ENCODE peak calls at places on chromosomes 16 and 17, in ten cellular contexts. J is tibial artery, V is OCI-LY7, A is heart left ventricle, G is neuronal stem cell, X is right cardiac atrium, S is A549, Z is upper lobe of right lung, C is aorta, P is ovary. K is an unnamed sample.

GRCh38 chr17:30104575-30105339 is 11.9 kb upstream of the NSRP1 start:
- DNase-seq in C (peak), G (peak), P (peak), X (peak), J (peak), Z (peak), A (peak), V (peak), S (peak), K (peak)

GRCh38 chr17:73356561-73357170 is 44.9 kb upstream of the CDC42EP4 start:
- DNase-seq in A (no peak), V (no peak), G (no peak), S (no peak), J (no peak), C (no peak), P (no peak), Z (peak), X (no peak), K (no peak)

GRCh38 chr16:50640391-50640790 is 40.7 kb downstream of the SNX20 start:
- DNase-seq in J (no peak), P (no peak), C (no peak), G (no peak), A (no peak), S (no peak), V (no peak), Z (no peak), X (no peak), K (no peak)

GRCh38 chr16:91484-91883 is 13.5 kb downstream of the MPG start:
- DNase-seq in J (peak), A (no peak), S (no peak), X (no peak), V (no peak), P (no peak), Z (no peak), C (no peak), G (no peak), K (peak)

GRCh38 chr16:75244225-75244792 is 7.1 kb downstream of the BCAR1 start:
- DNase-seq in G (no peak), J (peak), Z (no peak), X (peak), S (no peak), P (no peak), V (no peak), A (peak), C (peak), K (no peak)

GRCh38 chr16:4415538-4416199 is 727 bp downstream of the CORO7 start:
- DNase-seq in J (peak), S (peak), C (peak), Z (peak), G (no peak), X (peak), P (no peak), V (peak), A (peak), K (no peak)

GRCh38 chr16:86531193-86531550 is 20.8 kb downstream of the FOXF1 start:
- DNase-seq in A (peak), Z (peak), G (no peak), C (no peak), V (no peak), S (no peak), J (no peak), P (peak), X (peak), K (peak)

GRCh38 chr17:30720013-30720471 is 104.5 kb downstream of the CRLF3 start:
- DNase-seq in G (no peak), V (no peak), X (no peak), S (no peak), A (peak), P (peak), C (no peak), Z (peak), J (peak), K (peak)

GRCh38 chr17:66549731-66550207 is 247.4 kb downstream of the PRKCA start:
- DNase-seq in A (no peak), Z (no peak), X (no peak), C (no peak), V (no peak), P (no peak), G (no peak), J (no peak), S (no peak), K (no peak)

GRCh38 chr17:17179371-17179827 is 26.7 kb downstream of the PLD6 start:
- DNase-seq in G (no peak), V (no peak), Z (no peak), P (no peak), X (no peak), J (no peak), C (no peak), A (no peak), S (no peak), K (no peak)

GRCh38 chr17:45425125-45425983 is 7.3 kb downstream of the ARHGAP27 start:
- DNase-seq in A (peak), J (no peak), C (peak), G (no peak), X (no peak), S (peak), V (no peak), Z (peak), P (no peak), K (no peak)

GRCh38 chr17:51948128-51948527 is 210.4 kb downstream of the CA10 start:
- DNase-seq in C (no peak), P (no peak), A (no peak), V (no peak), J (no peak), Z (no peak), X (no peak), S (no peak), G (no peak), K (no peak)

GRCh38 chr17:65593870-65594584 is 32.6 kb upstream of the AXIN2 start:
- DNase-seq in G (peak), A (no peak), P (peak), Z (no peak), S (no peak), X (no peak), C (no peak), J (no peak), V (no peak), K (no peak)

GRCh38 chr17:78805301-78805700 is 23.2 kb upstream of the CYTH1 start:
- DNase-seq in A (peak), Z (no peak), C (peak), J (no peak), V (no peak), P (no peak), X (no peak), G (no peak), S (no peak), K (no peak)

GRCh38 chr17:73532441-73532901 is 111.8 kb downstream of the SDK2 start:
- DNase-seq in P (no peak), S (no peak), Z (no peak), G (no peak), J (no peak), C (no peak), X (no peak), V (no peak), A (peak), K (no peak)

GRCh38 chr17:80802626-80803450 is 188.8 kb upstream of the CHMP6 start:
- DNase-seq in V (no peak), Z (no peak), P (no peak), S (no peak), X (no peak), G (no peak), J (peak), A (no peak), C (peak), K (no peak)

DNA sequence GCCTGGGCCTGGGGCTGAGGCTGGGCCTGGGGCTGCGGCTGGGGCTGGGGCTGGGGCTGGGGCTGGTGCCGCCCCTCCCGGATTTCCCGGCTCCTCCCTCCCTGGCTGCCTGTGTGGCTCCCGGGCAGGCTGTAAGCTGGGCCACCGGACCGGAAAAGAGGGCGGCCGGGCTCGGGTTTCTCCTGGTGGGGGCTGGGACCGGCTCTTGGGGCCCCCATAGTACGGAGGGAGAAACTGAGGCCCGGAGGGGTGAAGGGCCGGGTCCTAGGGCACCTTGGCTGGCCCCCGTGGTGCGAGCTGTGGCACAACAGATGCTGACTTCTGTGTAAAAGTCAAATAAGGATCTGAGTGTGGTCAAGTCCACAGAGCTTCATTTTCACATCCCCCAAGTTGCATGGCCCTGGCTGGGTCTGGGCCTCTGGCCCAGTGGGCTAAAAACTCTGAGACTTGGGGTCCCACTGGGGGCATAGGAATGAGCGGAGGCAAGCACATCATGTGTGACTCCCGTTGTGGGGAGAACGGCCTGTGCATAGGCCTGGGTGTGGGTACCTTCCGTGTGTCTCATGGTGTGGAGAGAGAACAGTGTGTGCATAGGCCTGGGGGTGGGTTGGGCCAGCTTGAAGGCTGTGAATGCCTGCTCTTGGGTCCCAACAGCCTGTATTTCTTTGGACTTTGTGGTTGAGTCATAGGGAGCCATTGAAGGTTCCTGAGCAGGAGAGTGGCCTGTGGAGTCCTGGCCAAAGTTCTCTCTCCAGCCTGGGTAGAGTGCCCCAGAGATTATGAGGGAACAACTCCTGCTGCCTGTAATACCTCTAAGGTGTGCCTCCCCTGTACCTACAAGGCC is 123.9 kb upstream of the CIBAR2 start:
- DNase-seq in Z (no peak), P (peak), V (no peak), C (peak), J (peak), A (no peak), S (no peak), G (no peak), X (peak), K (no peak)
- H3K27ac ChIP-seq in Z (peak), P (peak), V (no peak), C (no peak), J (peak), A (peak), S (peak), G (no peak), X (no peak), K (no peak)

GRCh38 chr16:67444259-67445125 is 13.6 kb downstream of the HSD11B2 start:
- DNase-seq in J (no peak), P (no peak), S (no peak), C (no peak), Z (no peak), G (no peak), V (no peak), X (no peak), A (no peak), K (no peak)

GRCh38 chr16:67443299-67443698 is 12.4 kb downstream of the HSD11B2 start:
- DNase-seq in S (no peak), V (no peak), P (peak), G (no peak), A (no peak), C (peak), X (peak), J (peak), Z (no peak), K (no peak)

GRCh38 chr16:67442581-67443255 is 11.8 kb downstream of the HSD11B2 start:
- DNase-seq in Z (no peak), X (no peak), V (no peak), C (no peak), S (no peak), A (no peak), J (no peak), P (no peak), G (no peak), K (no peak)

GRCh38 chr16:67441289-67441753 is 10.4 kb downstream of the HSD11B2 start:
- DNase-seq in S (no peak), P (no peak), V (no peak), C (peak), A (no peak), G (no peak), J (no peak), Z (peak), X (peak), K (no peak)

GRCh38 chr16:67441907-67442306 is 11.0 kb downstream of the HSD11B2 start:
- DNase-seq in S (no peak), V (no peak), X (peak), Z (no peak), J (no peak), C (no peak), G (no peak), A (no peak), P (no peak), K (no peak)
- H3K27ac ChIP-seq in S (no peak), V (no peak), X (no peak), Z (peak), J (no peak), C (no peak), G (peak), A (no peak), P (no peak), K (no peak)

GRCh38 chr17:57876023-57876865 is 26.4 kb upstream of the MRPS23 start:
- DNase-seq in Z (no peak), G (no peak), A (no peak), C (no peak), P (no peak), J (no peak), X (no peak), S (no peak), V (peak), K (no peak)

GRCh38 chr17:57876866-57877237 is 27.0 kb upstream of the MRPS23 start:
- DNase-seq in Z (no peak), V (no peak), C (no peak), S (no peak), X (no peak), P (no peak), A (no peak), J (no peak), G (no peak), K (no peak)

GRCh38 chr17:57879437-57880085 is 29.7 kb upstream of the MRPS23 start:
- DNase-seq in V (no peak), X (no peak), G (no peak), C (no peak), P (no peak), A (no peak), S (peak), J (no peak), Z (no peak), K (no peak)

GRCh38 chr17:57880086-57880456 is 30.2 kb upstream of the MRPS23 start:
- DNase-seq in G (no peak), P (no peak), Z (no peak), X (no peak), A (no peak), V (no peak), J (no peak), C (no peak), S (no peak), K (no peak)

DNA sequence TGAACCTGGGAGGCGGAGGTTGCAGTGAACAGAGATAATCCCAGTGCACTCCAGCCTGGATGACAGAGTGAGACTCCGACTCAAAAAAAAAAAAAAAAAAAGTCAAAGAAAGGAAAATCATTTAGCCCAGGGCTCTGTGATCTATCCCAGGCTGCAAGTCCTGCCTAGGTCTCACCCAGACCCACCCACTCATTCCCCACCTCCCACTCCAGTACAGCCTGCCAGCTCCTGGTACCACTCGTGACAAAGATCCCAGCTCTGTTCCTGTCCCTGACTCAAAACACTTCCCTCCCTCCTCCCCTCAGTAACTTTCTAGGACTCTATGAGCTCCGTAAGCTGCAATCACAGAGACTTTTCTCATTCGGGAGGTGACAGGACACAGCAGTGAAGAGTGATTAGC is 28.0 kb upstream of the MRPS23 start:
- DNase-seq in C (no peak), V (no peak), Z (no peak), A (no peak), G (no peak), P (no peak), J (no peak), X (no peak), S (no peak), K (no peak)
- H3K27ac ChIP-seq in C (no peak), V (no peak), Z (no peak), A (peak), G (no peak), P (no peak), J (no peak), X (no peak), S (peak), K (no peak)

DNA sequence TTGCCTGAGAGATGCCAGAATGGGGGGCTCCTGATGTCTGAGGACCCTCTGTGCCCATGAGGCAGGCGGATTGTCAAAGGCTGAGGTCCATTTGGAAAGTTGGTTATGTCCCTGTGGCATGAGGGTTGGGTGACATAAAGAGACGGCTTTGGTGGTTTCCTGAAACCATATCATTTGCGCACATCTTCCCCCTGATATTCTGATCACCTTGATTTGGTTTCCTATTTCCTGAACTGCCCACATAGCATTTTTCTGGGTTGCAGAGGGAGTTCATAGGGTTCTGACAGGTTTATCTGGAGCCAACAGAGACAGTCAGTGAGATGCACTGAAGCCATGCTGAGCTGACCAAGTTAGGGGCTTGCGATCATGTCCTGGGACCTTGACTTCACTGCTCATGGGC is 15.7 kb upstream of the RNF222 start:
- DNase-seq in A (no peak), Z (no peak), V (no peak), X (no peak), C (no peak), J (no peak), G (no peak), S (no peak), P (no peak), K (no peak)
- H3K27ac ChIP-seq in A (no peak), Z (no peak), V (no peak), X (no peak), C (no peak), J (no peak), G (no peak), S (no peak), P (no peak), K (no peak)

GRCh38 chr17:82097919-82098168 is 192 bp downstream of the FASN start:
- DNase-seq in X (no peak), A (no peak), V (no peak), P (no peak), G (no peak), S (no peak), J (no peak), Z (no peak), C (no peak), K (no peak)

GRCh38 chr17:82098169-82098938 is at the start of gene FASN:
- DNase-seq in J (peak), A (peak), Z (peak), P (peak), S (peak), V (peak), X (peak), G (peak), C (peak), K (peak)

GRCh38 chr17:82096709-82097186 is 1.3 kb downstream of the FASN start:
- DNase-seq in C (peak), X (peak), S (no peak), A (peak), J (no peak), Z (no peak), V (no peak), G (no peak), P (peak), K (no peak)

GRCh38 chr17:82095777-82096708 is 2.0 kb downstream of the FASN start:
- DNase-seq in P (peak), X (peak), C (peak), A (peak), G (no peak), J (no peak), V (no peak), S (no peak), Z (no peak), K (no peak)

DNA sequence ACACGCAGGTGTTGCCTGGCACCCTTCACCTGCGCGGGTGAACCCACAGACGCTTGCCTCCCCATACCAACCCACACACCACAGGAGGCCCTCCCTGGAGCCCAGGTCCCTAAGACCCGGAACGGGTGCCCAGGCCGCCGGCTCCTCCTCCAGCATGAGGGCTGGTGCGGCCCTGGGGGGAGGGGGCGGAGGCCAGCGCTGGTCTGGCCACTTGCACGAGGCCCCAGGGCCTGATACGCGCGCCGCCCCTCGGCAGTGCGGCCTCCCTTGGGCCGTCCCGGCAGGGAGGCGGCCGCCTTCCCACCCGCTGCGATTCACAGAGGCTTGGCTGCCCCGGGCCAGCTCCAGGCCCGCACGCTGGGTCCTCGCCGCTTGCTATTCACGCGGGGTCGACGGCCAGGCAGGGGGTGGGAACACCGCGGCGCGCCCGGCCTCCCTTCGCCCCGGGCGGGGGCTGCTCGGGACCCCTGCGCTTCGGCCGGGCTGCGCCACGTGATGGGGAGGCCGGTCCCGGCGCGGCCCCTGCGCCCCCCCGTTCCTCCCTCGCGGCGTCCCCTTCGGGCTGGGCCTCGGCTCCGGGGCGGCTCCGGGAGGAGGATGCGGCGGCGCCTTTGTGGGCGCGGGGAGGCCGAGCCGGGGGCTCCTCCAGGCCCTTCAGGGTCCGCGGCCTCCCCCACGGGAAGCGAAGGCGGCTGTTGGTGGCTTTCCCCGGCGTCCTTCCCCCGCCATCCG is 683 bp downstream of the FASN start:
- DNase-seq in G (no peak), C (peak), A (peak), Z (peak), J (no peak), P (peak), S (peak), V (peak), X (peak), K (no peak)
- H3K27ac ChIP-seq in G (peak), C (no peak), A (peak), Z (peak), J (peak), P (peak), S (peak), V (peak), X (peak), K (peak)

GRCh38 chr17:44076716-44077594 is 6.4 kb downstream of the G6PC3 start:
- DNase-seq in V (no peak), J (no peak), X (no peak), A (peak), Z (no peak), C (no peak), S (no peak), G (no peak), P (no peak), K (no peak)

GRCh38 chr17:44079877-44080821 is 9.6 kb downstream of the G6PC3 start:
- DNase-seq in G (no peak), Z (no peak), S (no peak), C (peak), P (no peak), A (peak), J (no peak), X (no peak), V (peak), K (no peak)

GRCh38 chr17:44077595-44077909 is 7.0 kb downstream of the G6PC3 start:
- DNase-seq in A (peak), S (no peak), P (no peak), V (no peak), J (no peak), G (no peak), C (peak), Z (peak), X (no peak), K (no peak)

GRCh38 chr17:44075598-44076293 is 5.2 kb downstream of the G6PC3 start:
- DNase-seq in S (no peak), V (no peak), X (no peak), Z (no peak), P (no peak), G (no peak), A (peak), J (no peak), C (no peak), K (no peak)

DNA sequence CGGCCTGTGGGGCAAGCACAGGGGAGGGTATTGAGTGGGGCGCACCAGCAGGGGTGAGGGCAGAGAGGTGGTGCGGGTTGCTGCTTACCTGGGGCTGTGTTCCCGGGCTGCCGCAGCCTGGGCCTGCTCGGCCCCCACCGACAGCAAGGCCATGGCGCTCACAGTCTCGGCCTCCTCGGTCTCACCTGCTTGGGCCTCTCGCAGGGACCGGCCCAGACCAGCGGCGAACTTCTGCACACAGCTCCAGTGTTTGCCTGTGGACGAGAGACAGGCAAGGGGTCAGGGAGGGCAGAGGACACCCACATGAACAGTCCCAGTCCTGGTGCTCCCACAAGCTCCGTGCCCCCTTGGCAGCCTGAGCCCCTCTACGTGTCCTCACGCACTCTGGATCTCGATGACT is 7.9 kb downstream of the G6PC3 start:
- DNase-seq in G (no peak), J (no peak), C (peak), P (no peak), V (no peak), S (no peak), X (no peak), A (no peak), Z (no peak), K (no peak)
- H3K27ac ChIP-seq in G (no peak), J (no peak), C (no peak), P (no peak), V (no peak), S (no peak), X (no peak), A (no peak), Z (no peak), K (no peak)

K was measured in caudate nucleus.